ENCODE peak calls at places on chromosomes 7 and 10, in seven cellular contexts. L is T-helper 2 cell; N is AG10803; E is Peyer's patch; V is breast epithelium; B is DMS 273 treated with DMSO at 0.1 percent for 48 hours; U is activated CD4-positive, CD25-positive, alpha-beta regulatory T cell treated with anti-CD3 and anti-CD28 coated beads, Interleukin-2, amount 50 U/mL, for 16 hours. G is an unnamed sample.

GRCh38 chr10:131831561-131831960 is 69.2 kb upstream of the PPP2R2D start:
- DNase-seq in L (no peak), N (no peak), E (no peak), V (no peak), B (no peak), U (no peak), G (no peak)

GRCh38 chr10:15585303-15585715 is 134.4 kb downstream of the ITGA8 start:
- DNase-seq in L (no peak), N (peak; percentile 65), E (no peak), V (no peak), B (peak; percentile 2), U (no peak), G (peak; percentile 87)

GRCh38 chr7:158811461-158811860 is 17.8 kb downstream of the ESYT2 start:
- DNase-seq in L (no peak), N (peak; percentile 77), E (no peak), V (no peak), B (no peak), U (no peak), G (no peak)

GRCh38 chr10:132095403-132096113 is 29.8 kb downstream of the JAKMIP3 start:
- DNase-seq in L (no peak), N (no peak), E (no peak), V (no peak), B (no peak), U (no peak), G (no peak)

GRCh38 chr7:101094791-101095375 is 9.6 kb downstream of the TRIM56 start:
- DNase-seq in L (no peak), N (peak; percentile 61), E (peak; percentile 64), V (no peak), B (no peak), U (no peak), G (peak; percentile 66)

GRCh38 chr7:135923700-135924261 is 53.4 kb downstream of the MTPN start:
- DNase-seq in L (no peak), N (peak; percentile 89), E (no peak), V (no peak), B (no peak), U (no peak), G (no peak)

GRCh38 chr7:142477079-142477651 is 219.3 kb upstream of the PRSS58 start:
- DNase-seq in L (no peak), N (peak; percentile 72), E (no peak), V (no peak), B (no peak), U (no peak), G (no peak)

GRCh38 chr7:126569402-126569801 is 683.3 kb downstream of the GRM8 start:
- DNase-seq in L (no peak), N (no peak), E (no peak), V (no peak), B (no peak), U (no peak), G (peak; percentile 21)

GRCh38 chr10:29443745-29444523 is 155.1 kb downstream of the LYZL1 start:
- DNase-seq in L (no peak), N (no peak), E (no peak), V (no peak), B (no peak), U (no peak), G (peak; percentile 65)

GRCh38 chr7:47232751-47233412 is 349.0 kb downstream of the TNS3 start:
- DNase-seq in L (no peak), N (peak; percentile 71), E (no peak), V (no peak), B (no peak), U (no peak), G (no peak)

GRCh38 chr7:133056370-133057238 is 25.3 kb downstream of the CHCHD3 start:
- DNase-seq in L (no peak), N (no peak), E (no peak), V (no peak), B (peak; percentile 6), U (no peak), G (no peak)

GRCh38 chr10:30687698-30688213 is 58.2 kb upstream of the LYZL2 start:
- DNase-seq in L (peak; percentile 64), N (peak; percentile 72), E (peak; percentile 71), V (peak; percentile 28), B (no peak), U (peak; percentile 51), G (peak; percentile 83)

GRCh38 chr10:66586073-66586472 is 339.8 kb upstream of the LRRTM3 start:
- DNase-seq in L (no peak), N (peak; percentile 1), E (no peak), V (no peak), B (no peak), U (no peak), G (peak; percentile 20)

GRCh38 chr7:134701272-134701671 is 54.6 kb downstream of the BPGM start:
- DNase-seq in L (no peak), N (no peak), E (no peak), V (no peak), B (no peak), U (no peak), G (peak; percentile 45)

GRCh38 chr7:21579341-21580072 is 36.7 kb downstream of the DNAH11 start:
- DNase-seq in L (no peak), N (no peak), E (no peak), V (no peak), B (no peak), U (no peak), G (no peak)

GRCh38 chr10:52677087-52677486 is 95.5 kb downstream of the MBL2 start:
- DNase-seq in L (no peak), N (peak; percentile 8), E (no peak), V (no peak), B (no peak), U (no peak), G (no peak)

GRCh38 chr7:96675548-96675947 is 34.1 kb downstream of the SEM1 start:
- DNase-seq in L (no peak), N (no peak), E (no peak), V (no peak), B (peak; percentile 38), U (no peak), G (peak; percentile 31)

GRCh38 chr10:110398419-110399162 is 93.9 kb upstream of the SMNDC1 start:
- DNase-seq in L (no peak), N (peak; percentile 96), E (peak; percentile 83), V (peak; percentile 71), B (no peak), U (no peak), G (peak; percentile 81)

GRCh38 chr10:499991-500390 is 189.5 kb downstream of the DIP2C start:
- DNase-seq in L (no peak), N (no peak), E (peak; percentile 35), V (no peak), B (no peak), U (no peak), G (no peak)

GRCh38 chr10:4633186-4633585 is 192.8 kb upstream of the AKR1E2 start:
- DNase-seq in L (no peak), N (no peak), E (no peak), V (no peak), B (no peak), U (no peak), G (no peak)

GRCh38 chr10:112880633-112881530 is 69.2 kb upstream of the TCF7L2 start:
- DNase-seq in L (no peak), N (no peak), E (no peak), V (no peak), B (no peak), U (no peak), G (no peak)

GRCh38 chr10:97889461-97890265 is 40.0 kb downstream of the GOLGA7B start:
- DNase-seq in L (no peak), N (peak; percentile 29), E (peak; percentile 26), V (no peak), B (no peak), U (no peak), G (no peak)

GRCh38 chr7:45187946-45188411 is 30.4 kb downstream of the RAMP3 start:
- DNase-seq in L (no peak), N (no peak), E (no peak), V (peak; percentile 2), B (no peak), U (no peak), G (no peak)

GRCh38 chr10:31071232-31071999 is 39.8 kb upstream of the ZNF438 start:
- DNase-seq in L (no peak), N (peak; percentile 89), E (no peak), V (no peak), B (no peak), U (no peak), G (no peak)

GRCh38 chr10:113187066-113187777 is 237.2 kb downstream of the TCF7L2 start:
- DNase-seq in L (no peak), N (no peak), E (no peak), V (no peak), B (no peak), U (no peak), G (peak; percentile 12)

GRCh38 chr7:78959471-78959870 is 494.0 kb downstream of the MAGI2 start:
- DNase-seq in L (no peak), N (no peak), E (no peak), V (no peak), B (no peak), U (no peak), G (no peak)

GRCh38 chr10:63265646-63266207 is 132.6 kb downstream of the NRBF2 start:
- DNase-seq in L (no peak), N (no peak), E (no peak), V (no peak), B (no peak), U (no peak), G (no peak)

GRCh38 chr10:77974396-77975074 is 48.0 kb upstream of the DLG5 start:
- DNase-seq in L (no peak), N (peak; percentile 48), E (no peak), V (no peak), B (no peak), U (no peak), G (peak; percentile 52)

GRCh38 chr10:57699944-57700343 is 567.8 kb downstream of the IPMK start:
- DNase-seq in L (no peak), N (no peak), E (no peak), V (no peak), B (no peak), U (no peak), G (no peak)

GRCh38 chr7:135215180-135215579 is 3.9 kb upstream of the WDR91 start:
- DNase-seq in L (no peak), N (no peak), E (no peak), V (no peak), B (no peak), U (no peak), G (no peak)

GRCh38 chr7:16265863-16266458 is 155.4 kb downstream of the CRPPA start:
- DNase-seq in L (no peak), N (no peak), E (no peak), V (no peak), B (no peak), U (no peak), G (no peak)

GRCh38 chr7:42027521-42027920 is 209.5 kb downstream of the GLI3 start:
- DNase-seq in L (no peak), N (no peak), E (no peak), V (no peak), B (no peak), U (no peak), G (no peak)

GRCh38 chr10:61998937-61999336 is 97.4 kb downstream of the ARID5B start:
- DNase-seq in L (no peak), N (no peak), E (no peak), V (no peak), B (no peak), U (no peak), G (no peak)

GRCh38 chr7:157791666-157792065 is 454.9 kb downstream of the DNAJB6 start:
- DNase-seq in L (no peak), N (no peak), E (no peak), V (no peak), B (no peak), U (no peak), G (no peak)

GRCh38 chr10:124962421-124962820 is 20.5 kb downstream of the ZRANB1 start:
- DNase-seq in L (no peak), N (no peak), E (no peak), V (no peak), B (no peak), U (no peak), G (no peak)

GRCh38 chr10:30059209-30060107 is at the start of gene JCAD:
- DNase-seq in L (peak; percentile 33), N (peak; percentile 45), E (peak; percentile 75), V (peak; percentile 30), B (no peak), U (peak; percentile 5), G (peak; percentile 72)

GRCh38 chr7:16826061-16826460 is 21.3 kb upstream of the AGR2 start:
- DNase-seq in L (no peak), N (no peak), E (no peak), V (no peak), B (no peak), U (no peak), G (no peak)

GRCh38 chr7:76364198-76364584 is 5.4 kb upstream of the YWHAG start:
- DNase-seq in L (no peak), N (peak; percentile 75), E (peak; percentile 45), V (no peak), B (no peak), U (no peak), G (no peak)